ENCODE peak calls at places on chromosomes 16 and 17, in five cellular contexts. E is thyroid gland, T is H54, P is globus pallidus, S is GM19239. F is an unnamed sample.

GRCh38 chr16:47247691-47248090 is 103.9 kb upstream of the NETO2 start:
- DNase-seq in P (peak), T (no peak), S (no peak), E (no peak), F (no peak)

GRCh38 chr16:1832831-1833454 is 5.9 kb downstream of the FAHD1 start:
- DNase-seq in P (no peak), E (no peak), T (no peak), S (no peak), F (no peak)

GRCh38 chr17:57902117-57902799 is 52.4 kb upstream of the MRPS23 start:
- DNase-seq in P (no peak), S (peak), E (peak), T (no peak), F (peak)

GRCh38 chr17:72116692-72117469 is 3.9 kb upstream of the SOX9 start:
- DNase-seq in E (peak), P (no peak), S (no peak), T (no peak), F (no peak)

GRCh38 chr17:78357177-78357586 is 2.7 kb downstream of the SOCS3 start:
- DNase-seq in T (peak), S (no peak), P (peak), E (peak), F (no peak)

GRCh38 chr16:58563235-58563634 is 47.9 kb downstream of the SETD6 start:
- DNase-seq in T (no peak), P (no peak), S (no peak), E (no peak), F (no peak)

GRCh38 chr17:47224971-47225370 is 15.8 kb downstream of the MYL4 start:
- DNase-seq in S (no peak), T (no peak), E (no peak), P (no peak), F (no peak)

GRCh38 chr17:43702636-43703035 is 40.9 kb upstream of the MEOX1 start:
- DNase-seq in P (no peak), E (no peak), S (no peak), T (no peak), F (no peak)

GRCh38 chr17:15909481-15909991 is 35.4 kb upstream of the ADORA2B start:
- DNase-seq in E (no peak), T (no peak), P (no peak), S (no peak), F (no peak)

GRCh38 chr16:28924399-28924761 is 658 bp downstream of the RABEP2 start:
- DNase-seq in E (no peak), P (no peak), S (no peak), T (no peak), F (no peak)

GRCh38 chr16:57859331-57859730 is 57.0 kb upstream of the KIFC3 start:
- DNase-seq in P (no peak), S (no peak), T (no peak), E (no peak), F (no peak)

GRCh38 chr17:33228548-33228947 is 64.5 kb downstream of the ASIC2 start:
- DNase-seq in T (no peak), P (no peak), S (no peak), E (no peak), F (no peak)

GRCh38 chr17:8707591-8708453 is 36.8 kb downstream of the CCDC42 start:
- DNase-seq in T (no peak), E (no peak), P (no peak), S (no peak), F (no peak)

GRCh38 chr17:79758260-79758659 is 19.7 kb upstream of the CBX2 start:
- DNase-seq in S (no peak), T (no peak), E (peak), P (no peak), F (no peak)

GRCh38 chr17:30920282-30920681 is 1.5 kb upstream of the ADAP2 start:
- DNase-seq in P (no peak), E (no peak), S (no peak), T (no peak), F (no peak)

GRCh38 chr17:41825175-41825845 is 10.7 kb downstream of the NT5C3B start:
- DNase-seq in S (no peak), T (no peak), P (no peak), E (no peak), F (no peak)

F was measured in GM10248.